ENCODE peak calls at places on chromosomes 11 and 22, in ten cellular contexts. T, C, B, V, D, P, E, F, R and U are unnamed samples. For H3K9me3, the result is how much of the 10 kb centered on the place peaks cover.

GRCh38 chr22:50674127-50674493 is 1.5 kb downstream of the SHANK3 start:
- DNase-seq in R (no peak), P (no peak), T (no peak), E (no peak), V (no peak), D (no peak), F (no peak), B (no peak), C (no peak), U (no peak)

GRCh38 chr11:86421976-86422770 is 47.5 kb downstream of the CCDC81 start:
- DNase-seq in C (no peak), F (no peak), E (no peak), P (no peak), T (no peak), R (no peak), B (no peak), V (no peak), D (no peak), U (no peak)

GRCh38 chr22:25745341-25746011 is 3.5 kb downstream of the MYO18B start:
- DNase-seq in R (no peak), C (no peak), D (no peak), T (no peak), B (no peak), E (no peak), F (no peak), P (no peak), V (no peak), U (no peak)

GRCh38 chr22:29108137-29108536 is 35.3 kb downstream of the KREMEN1 start:
- DNase-seq in C (no peak), F (no peak), V (no peak), E (no peak), T (no peak), D (no peak), P (no peak), B (no peak), R (no peak), U (no peak)

GRCh38 chr11:102061276-102061675 is 14.0 kb downstream of the CFAP300 start:
- DNase-seq in E (no peak), F (no peak), R (no peak), T (no peak), D (no peak), B (no peak), V (no peak), P (no peak), C (no peak), U (no peak)

GRCh38 chr11:62792193-62792575 is 378 bp upstream of the TMEM223 start:
- DNase-seq in R (no peak), F (no peak), B (no peak), T (no peak), P (peak), C (peak), V (no peak), D (no peak), E (peak), U (no peak)

GRCh38 chr11:94668240-94668793 is 99.8 kb upstream of the AMOTL1 start:
- DNase-seq in P (no peak), F (no peak), E (no peak), V (no peak), D (no peak), B (no peak), T (no peak), C (no peak), R (no peak), U (no peak)

GRCh38 chr11:104410336-104410735 is 246.4 kb upstream of the PDGFD start:
- DNase-seq in F (no peak), E (no peak), T (no peak), V (no peak), P (no peak), D (no peak), C (no peak), B (no peak), R (no peak), U (no peak)

GRCh38 chr11:61718613-61719302 is 33.7 kb upstream of the MYRF start:
- DNase-seq in F (peak), R (peak), D (no peak), T (no peak), E (no peak), P (peak), C (peak), V (no peak), B (no peak), U (no peak)

GRCh38 chr11:129375731-129376657 is at the start of gene BARX2:
- DNase-seq in E (peak), F (peak), P (no peak), V (no peak), B (peak), T (no peak), R (no peak), C (peak), D (no peak), U (no peak)

GRCh38 chr11:77126861-77127673 is 979 bp upstream of the MYO7A start:
- DNase-seq in E (no peak), B (peak), F (no peak), T (no peak), D (peak), P (peak), C (peak), V (peak), R (peak), U (no peak)

GRCh38 chr11:32259641-32260081 is 168.8 kb downstream of the RCN1 start:
- DNase-seq in R (peak), B (no peak), D (no peak), V (no peak), E (no peak), T (no peak), F (peak), C (no peak), P (no peak), U (no peak)

GRCh38 chr11:31870609-31871309 is 59.6 kb upstream of the PAX6 start:
- DNase-seq in C (peak), E (peak), T (no peak), R (no peak), P (peak), B (peak), D (no peak), V (no peak), F (peak), U (no peak)

GRCh38 chr11:88312665-88313064 is 24.9 kb downstream of the CTSC start:
- DNase-seq in F (no peak), D (no peak), P (no peak), C (no peak), E (no peak), T (no peak), R (no peak), V (no peak), B (no peak), U (no peak)

GRCh38 chr11:20887137-20887536 is 217.8 kb downstream of the NELL1 start:
- DNase-seq in D (no peak), V (no peak), F (no peak), R (no peak), P (no peak), C (no peak), E (no peak), B (no peak), T (no peak), U (no peak)

GRCh38 chr11:965206-965775 is 39.6 kb downstream of the AP2A2 start:
- DNase-seq in T (no peak), F (no peak), R (no peak), V (no peak), C (no peak), E (no peak), P (no peak), B (no peak), D (no peak), U (no peak)

GRCh38 chr11:1652778-1653540 is 23.4 kb downstream of the KRTAP5-5 start:
- DNase-seq in R (peak), C (peak), T (peak), F (peak), B (peak), D (peak), V (peak), E (peak), P (peak), U (no peak)

GRCh38 chr11:70471254-70471653 is 72.9 kb downstream of the CTTN start:
- DNase-seq in T (no peak), P (no peak), E (no peak), V (no peak), B (no peak), C (peak), R (peak), D (no peak), F (no peak), U (no peak)

GRCh38 chr22:39994566-39995345 is at the start of gene FAM83F:
- DNase-seq in C (peak), B (peak), P (no peak), F (no peak), D (no peak), R (no peak), T (no peak), V (no peak), E (peak), U (no peak)

GRCh38 chr11:95705485-95706124 is 84.0 kb downstream of the FAM76B start:
- DNase-seq in V (peak), B (peak), C (peak), P (peak), E (peak), D (peak), T (peak), F (peak), R (peak), U (peak)

DNA sequence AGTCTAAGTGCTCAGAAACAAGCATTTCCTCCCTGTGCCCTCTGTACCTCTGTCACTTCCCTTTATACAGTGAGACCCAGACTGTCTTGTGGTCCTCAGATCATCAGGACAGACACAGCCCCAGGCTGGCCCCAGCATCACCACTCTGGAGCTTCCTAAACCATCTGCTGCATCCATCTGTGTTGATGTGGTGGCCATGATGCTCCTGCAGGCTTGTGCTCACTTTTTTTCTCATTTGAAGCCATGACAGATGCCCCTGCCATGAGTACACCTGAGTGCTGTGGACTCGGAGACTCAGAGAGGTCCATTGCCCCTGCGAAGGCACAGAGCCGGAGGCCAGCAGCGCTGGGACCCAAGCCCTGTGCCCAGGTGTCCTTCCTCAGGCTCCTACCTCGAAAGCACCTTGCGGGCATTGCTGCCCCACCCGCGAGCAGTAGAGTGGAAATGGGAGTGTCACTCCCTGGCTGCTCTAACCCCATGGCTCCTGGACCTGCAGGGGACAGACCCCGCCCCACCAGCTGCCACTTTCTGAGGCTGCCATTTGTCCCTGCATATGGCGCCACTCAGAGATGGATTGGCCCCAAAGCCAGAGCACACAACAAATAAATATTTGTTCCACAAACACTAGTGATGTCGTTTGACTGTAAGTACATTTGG is 593.5 kb downstream of the TBC1D22A start:
- DNase-seq in C (no peak), D (peak), F (no peak), P (no peak), E (no peak), T (no peak), R (no peak), B (no peak), V (no peak), U (no peak)
- H3K9me3 ChIP-seq in C (half or more), D (under half), F (under half), P (under half), E (under half), T (under half), R (under half), B (under half), V (under half), U (under half)

GRCh38 chr11:63979426-63979825 is 5.0 kb downstream of the COX8A start:
- DNase-seq in D (no peak), V (no peak), B (no peak), T (no peak), P (no peak), R (no peak), C (no peak), E (no peak), F (no peak), U (no peak)
- H3K27ac ChIP-seq in D (no peak), V (no peak), B (no peak), T (no peak), P (peak), R (peak), C (no peak), E (no peak), F (no peak), U (peak)

GRCh38 chr11:36041988-36042606 is 98.2 kb downstream of the LDLRAD3 start:
- DNase-seq in F (no peak), E (no peak), T (no peak), V (no peak), R (no peak), P (no peak), D (no peak), B (no peak), C (no peak), U (no peak)
- TF ChIP-seq CTCF in F (peak), E (peak), T (peak), V (no peak), R (no peak), P (peak), D (no peak), B (peak), C (peak), U (peak)

GRCh38 chr22:47620391-47620790 is 857.9 kb downstream of the TBC1D22A start:
- DNase-seq in D (peak), T (no peak), V (no peak), F (no peak), R (no peak), E (no peak), C (no peak), P (no peak), B (no peak), U (peak)

GRCh38 chr22:47619631-47620030 is 857.2 kb downstream of the TBC1D22A start:
- DNase-seq in C (no peak), B (no peak), V (no peak), E (no peak), P (no peak), R (no peak), F (no peak), D (peak), T (no peak), U (peak)

GRCh38 chr22:47622541-47622940 is 860.1 kb downstream of the TBC1D22A start:
- DNase-seq in V (no peak), F (no peak), C (peak), B (no peak), T (no peak), R (no peak), P (no peak), E (no peak), D (no peak), U (peak)

GRCh38 chr22:47623056-47623739 is 860.7 kb downstream of the TBC1D22A start:
- DNase-seq in R (no peak), E (no peak), F (no peak), C (peak), D (peak), B (no peak), P (no peak), T (no peak), V (no peak), U (peak)

DNA sequence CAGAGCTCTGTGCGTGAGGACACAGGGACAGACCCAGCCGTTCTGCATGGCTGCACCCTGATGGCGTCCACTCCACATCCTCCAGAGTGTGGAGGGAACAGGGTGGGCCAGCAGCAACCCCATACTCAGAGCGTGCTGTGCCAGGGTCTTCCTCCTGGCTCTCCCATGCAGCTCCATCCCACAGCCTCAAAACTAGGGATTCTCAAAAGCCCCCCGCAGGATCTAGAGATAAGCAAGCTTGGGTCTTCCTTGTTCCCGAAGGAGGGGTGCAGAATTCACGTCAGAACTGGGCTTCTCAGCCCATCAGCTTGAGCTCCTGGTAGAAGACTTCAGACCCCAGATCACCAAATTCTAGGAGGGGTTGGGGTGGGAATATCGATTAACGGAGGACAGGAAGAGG is 858.8 kb downstream of the TBC1D22A start:
- DNase-seq in P (no peak), D (peak), E (no peak), V (no peak), C (no peak), T (no peak), B (no peak), R (no peak), F (no peak), U (peak)
- H3K9me3 ChIP-seq in P (under half), D (under half), E (under half), V (under half), C (under half), T (under half), B (under half), R (under half), F (half or more), U (under half)

DNA sequence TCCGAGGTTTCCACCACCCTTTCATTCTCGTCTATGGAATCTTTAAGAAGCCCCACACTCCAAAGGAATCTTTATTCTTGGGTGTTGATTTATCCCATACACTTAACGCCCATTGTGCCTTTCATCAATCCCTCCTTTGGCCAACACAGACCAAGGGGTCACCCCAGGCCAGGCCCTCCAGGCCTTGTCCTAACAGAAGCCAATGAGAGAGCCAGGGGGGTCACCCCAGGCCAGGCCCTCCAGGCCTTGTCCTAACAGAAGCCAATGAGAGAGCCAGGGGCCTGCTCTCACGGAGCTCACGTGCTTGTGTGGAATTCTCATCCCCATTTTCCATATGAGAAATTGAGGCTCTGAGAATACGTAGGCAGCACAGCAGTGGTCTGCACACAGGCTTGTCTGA is 47.9 kb upstream of the TIMP3 start:
- DNase-seq in E (no peak), D (no peak), T (no peak), P (no peak), B (no peak), R (no peak), C (no peak), V (no peak), F (no peak), U (no peak)
- H3K27ac ChIP-seq in E (no peak), D (no peak), T (no peak), P (no peak), B (no peak), R (no peak), C (no peak), V (no peak), F (peak), U (peak)